ENCODE peak calls at places on chromosomes 16 and 17, in eight cellular contexts. T is GM23248, Y is right atrium auricular region, L is uterus, G is HAP-1, K is K562, M is Peyer's patch, O is stomach. N is an unnamed sample.

GRCh38 chr16:85221081-85221809 is 109.0 kb upstream of the CIBAR2 start:
- DNase-seq in G (no peak), Y (no peak), L (no peak), T (no peak), M (no peak), K (no peak), O (no peak), N (no peak)

GRCh38 chr16:30053376-30054015 is 12.1 kb upstream of the ALDOA start:
- DNase-seq in Y (no peak), L (no peak), G (no peak), O (no peak), T (peak; percentile 77), M (no peak), K (peak; percentile 27), N (no peak)

GRCh38 chr17:73255671-73256181 is 6.0 kb downstream of the CPSF4L start:
- DNase-seq in T (peak; percentile 62), K (peak; percentile 70), M (peak; percentile 32), L (peak; percentile 63), Y (no peak), O (peak; percentile 51), G (peak; percentile 28), N (no peak)

GRCh38 chr17:1125775-1126120 is 54.0 kb downstream of the ABR start:
- DNase-seq in Y (no peak), O (no peak), G (no peak), M (no peak), K (no peak), L (peak; percentile 54), T (no peak), N (no peak)

GRCh38 chr17:33106525-33107162 is 115.0 kb downstream of the SPACA3 start:
- DNase-seq in K (no peak), T (peak; percentile 5), Y (no peak), G (no peak), L (no peak), M (no peak), O (no peak), N (no peak)

GRCh38 chr16:11051430-11052079 is 107.2 kb downstream of the CLEC16A start:
- DNase-seq in Y (no peak), K (no peak), O (no peak), L (no peak), T (no peak), G (no peak), M (no peak), N (no peak)

GRCh38 chr17:67293251-67294203 is 48.5 kb upstream of the HELZ start:
- DNase-seq in G (peak; percentile 72), K (peak; percentile 76), T (peak; percentile 76), L (peak; percentile 35), O (peak; percentile 75), M (peak; percentile 52), Y (peak; percentile 69), N (no peak)

GRCh38 chr17:15742051-15742795 is 10.1 kb downstream of the TBC1D26 start:
- DNase-seq in K (no peak), Y (no peak), O (no peak), G (no peak), M (no peak), T (no peak), L (no peak), N (peak; percentile 34)

GRCh38 chr16:81189100-81189664 is 49.3 kb upstream of the BCO1 start:
- DNase-seq in T (peak; percentile 48), M (peak; percentile 19), O (peak; percentile 69), G (no peak), K (peak; percentile 42), Y (peak; percentile 89), L (peak; percentile 80), N (peak; percentile 96)

GRCh38 chr17:40827746-40828453 is 5.5 kb upstream of the KRT10 start:
- DNase-seq in L (no peak), Y (no peak), K (peak; percentile 87), T (peak; percentile 2), G (no peak), O (no peak), M (no peak), N (no peak)

GRCh38 chr17:36918260-36918691 is 19.0 kb upstream of the LHX1 start:
- DNase-seq in T (peak; percentile 45), Y (no peak), L (no peak), M (no peak), O (no peak), G (no peak), K (no peak), N (no peak)

GRCh38 chr16:990516-991291 is 9.1 kb downstream of the SOX8 start:
- DNase-seq in O (no peak), L (no peak), G (peak; percentile 5), K (no peak), Y (no peak), M (no peak), T (no peak), N (no peak)

GRCh38 chr16:987846-988245 is 6.3 kb downstream of the SOX8 start:
- DNase-seq in K (no peak), T (no peak), G (no peak), M (no peak), O (no peak), Y (no peak), L (no peak), N (no peak)

GRCh38 chr16:988465-989353 is 7.1 kb downstream of the SOX8 start:
- DNase-seq in G (no peak), T (no peak), M (no peak), Y (peak; percentile 67), O (no peak), L (no peak), K (no peak), N (no peak)

GRCh38 chr16:986925-987581 is 5.5 kb downstream of the SOX8 start:
- DNase-seq in M (no peak), L (no peak), G (no peak), O (no peak), T (no peak), Y (no peak), K (no peak), N (no peak)

DNA sequence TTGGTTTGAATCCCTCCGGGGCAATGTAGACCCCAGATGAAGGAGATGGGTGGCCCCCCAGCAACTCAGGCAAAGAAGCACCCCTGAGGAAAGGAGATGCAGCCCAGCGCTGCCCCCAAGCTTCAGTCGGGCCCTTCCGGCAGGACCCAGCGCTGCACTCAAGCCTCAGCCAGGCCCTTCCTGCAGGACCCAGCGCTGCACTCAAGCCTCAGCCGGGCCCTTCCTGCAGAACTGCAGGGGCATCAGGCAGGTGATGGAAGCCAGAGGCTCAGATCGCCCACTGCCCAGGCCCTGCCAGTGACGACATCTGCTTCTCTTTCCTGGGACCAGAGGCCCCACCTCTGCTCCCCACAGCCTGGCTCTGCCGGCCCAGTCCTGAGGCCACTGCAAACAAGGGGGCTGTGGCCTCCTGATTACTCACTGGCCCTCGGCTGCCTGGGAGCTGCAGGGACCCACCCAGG is 7.8 kb downstream of the SOX8 start:
- DNase-seq in K (no peak), Y (no peak), O (no peak), G (no peak), L (no peak), T (no peak), M (no peak), N (no peak)
- H3K27me3 ChIP-seq in K (peaks cover 74% of the 10 kb centered on the region), Y (no peaks in the 10 kb centered on the region), O (peaks cover 9% of the 10 kb centered on the region), G (no peaks in the 10 kb centered on the region), L (no peaks in the 10 kb centered on the region), T (no peaks in the 10 kb centered on the region), M (no peaks in the 10 kb centered on the region), N (no peaks in the 10 kb centered on the region)

GRCh38 chr17:56913000-56913866 is 616 bp downstream of the TRIM25 start:
- DNase-seq in O (no peak), K (peak; percentile 24), Y (no peak), G (peak; percentile 5), L (no peak), T (peak; percentile 58), M (no peak), N (no peak)

GRCh38 chr17:56910509-56911235 is 3.2 kb downstream of the TRIM25 start:
- DNase-seq in K (no peak), G (no peak), T (no peak), Y (no peak), M (no peak), O (no peak), L (no peak), N (no peak)

GRCh38 chr17:56908061-56908542 is 5.7 kb downstream of the TRIM25 start:
- DNase-seq in M (peak; percentile 91), G (no peak), O (peak; percentile 58), T (no peak), Y (no peak), K (peak; percentile 29), L (no peak), N (no peak)

GRCh38 chr17:56912105-56912999 is 1.5 kb downstream of the TRIM25 start:
- DNase-seq in O (peak; percentile 32), Y (peak; percentile 82), G (peak; percentile 7), L (peak; percentile 51), T (peak; percentile 66), M (no peak), K (peak; percentile 31), N (no peak)

GRCh38 chr17:56909742-56910508 is 3.9 kb downstream of the TRIM25 start:
- DNase-seq in M (no peak), O (peak; percentile 40), Y (peak; percentile 73), L (peak; percentile 53), K (peak; percentile 76), T (peak; percentile 11), G (no peak), N (no peak)
- H3K4me1 ChIP-seq in M (peaks cover 41% of the 10 kb centered on the region), O (peaks cover 42% of the 10 kb centered on the region), Y (peaks cover 47% of the 10 kb centered on the region), L (no peaks in the 10 kb centered on the region), K (peaks cover 37% of the 10 kb centered on the region), T (peaks cover 12% of the 10 kb centered on the region), G (peaks cover 2% of the 10 kb centered on the region), N (peaks cover 48% of the 10 kb centered on the region)

GRCh38 chr16:706189-707061 is 824 bp upstream of the FBXL16 start:
- DNase-seq in L (no peak), K (no peak), G (peak; percentile 31), Y (no peak), O (no peak), M (no peak), T (no peak), N (no peak)

GRCh38 chr16:704047-704446 is 1.6 kb downstream of the FBXL16 start:
- DNase-seq in G (no peak), M (no peak), K (no peak), T (no peak), Y (no peak), L (no peak), O (no peak), N (no peak)

GRCh38 chr16:705748-706188 is at the start of gene FBXL16:
- DNase-seq in L (no peak), Y (no peak), O (no peak), T (no peak), M (no peak), G (peak; percentile 42), K (peak; percentile 91), N (no peak)

GRCh38 chr16:703406-703805 is 2.2 kb downstream of the FBXL16 start:
- DNase-seq in L (no peak), O (no peak), M (no peak), T (no peak), Y (no peak), K (no peak), G (no peak), N (no peak)

GRCh38 chr16:704552-705380 is 835 bp downstream of the FBXL16 start:
- DNase-seq in Y (no peak), M (no peak), G (no peak), T (no peak), L (no peak), K (no peak), O (no peak), N (no peak)
- H3K27me3 ChIP-seq in Y (peaks cover 62% of the 10 kb centered on the region), M (no peaks in the 10 kb centered on the region), G (peaks cover 43% of the 10 kb centered on the region), T (peaks cover 40% of the 10 kb centered on the region), L (peaks cover 34% of the 10 kb centered on the region), K (peaks cover 59% of the 10 kb centered on the region), O (peaks cover 97% of the 10 kb centered on the region), N (peaks cover 37% of the 10 kb centered on the region)

DNA sequence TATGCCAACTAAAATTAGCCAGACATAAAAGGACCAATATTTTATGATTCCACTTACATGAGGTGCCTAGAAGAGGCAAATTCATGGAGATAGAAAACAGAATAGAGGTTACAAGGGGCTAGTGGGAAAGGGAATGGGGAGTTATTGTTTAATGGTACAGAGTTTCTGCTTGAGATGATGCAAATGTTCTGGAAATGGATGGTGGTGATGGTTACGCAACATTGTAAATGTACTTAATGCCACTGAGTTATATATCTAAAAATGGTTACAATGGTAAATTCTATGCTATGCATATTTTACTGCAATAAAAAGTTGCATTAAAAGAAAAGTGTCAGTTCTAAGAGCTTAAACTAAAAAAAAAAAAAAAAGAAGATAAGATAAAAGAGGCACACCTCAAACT is 17.9 kb downstream of the MT1X start:
- DNase-seq in L (no peak), G (no peak), Y (no peak), M (no peak), T (no peak), K (no peak), O (no peak), N (no peak)
- H3K4me1 ChIP-seq in L (no peaks in the 10 kb centered on the region), G (peaks cover 3% of the 10 kb centered on the region), Y (peaks cover 3% of the 10 kb centered on the region), M (no peaks in the 10 kb centered on the region), T (no peaks in the 10 kb centered on the region), K (no peaks in the 10 kb centered on the region), O (no peaks in the 10 kb centered on the region), N (no peaks in the 10 kb centered on the region)

N was measured in vagina.